ENCODE peak calls at places on chromosomes 12 and 14, in eight cellular contexts. S, R, B, D, I, N, X and A are unnamed samples.
A peak's percentile ranks its signal among the peaks of the same experiment; 100 is the strongest.

GRCh38 chr14:61298834-61299233 is 17.7 kb upstream of the TMEM30B start:
- DNase-seq in S (no peak), R (no peak), B (no peak), D (no peak), I (no peak), N (no peak), X (no peak), A (no peak)

GRCh38 chr12:7345232-7345631 is 41.4 kb downstream of the ACSM4 start:
- DNase-seq in S (no peak), R (no peak), B (no peak), D (no peak), I (no peak), N (no peak), X (no peak), A (no peak)

GRCh38 chr12:468671-469389 is 9.1 kb downstream of the B4GALNT3 start:
- DNase-seq in S (no peak), R (no peak), B (no peak), D (peak; percentile 14), I (no peak), N (no peak), X (no peak), A (no peak)

GRCh38 chr14:94677747-94678146 is 65.6 kb downstream of the SERPINA3 start:
- DNase-seq in S (no peak), R (no peak), B (no peak), D (no peak), I (no peak), N (no peak), X (no peak), A (peak; percentile 72)

GRCh38 chr12:104215638-104216297 is at the start of gene TXNRD1:
- DNase-seq in S (peak; percentile 89), R (peak; percentile 89), B (peak; percentile 50), D (peak; percentile 84), I (peak; percentile 79), N (no peak), X (no peak), A (peak; percentile 94)

GRCh38 chr14:58131386-58131785 is 20.6 kb downstream of the ARMH4 start:
- DNase-seq in S (no peak), R (no peak), B (no peak), D (peak; percentile 28), I (no peak), N (no peak), X (no peak), A (no peak)

GRCh38 chr14:89466939-89467338 is 49.9 kb upstream of the FOXN3 start:
- DNase-seq in S (no peak), R (peak; percentile 59), B (no peak), D (no peak), I (no peak), N (no peak), X (no peak), A (no peak)

GRCh38 chr14:106831322-106831720 is 1304.9 kb downstream of the TMEM121 start:
- DNase-seq in S (peak; percentile 92), R (no peak), B (no peak), D (no peak), I (peak; percentile 3), N (no peak), X (no peak), A (no peak)

GRCh38 chr14:55441286-55441685 is 870 bp upstream of the TBPL2 start:
- DNase-seq in S (no peak), R (no peak), B (no peak), D (no peak), I (no peak), N (no peak), X (no peak), A (no peak)

GRCh38 chr14:24377126-24377525 is 9.1 kb downstream of the NFATC4 start:
- DNase-seq in S (no peak), R (no peak), B (no peak), D (no peak), I (no peak), N (no peak), X (no peak), A (no peak)

GRCh38 chr12:130126023-130126432 is 36.2 kb upstream of the FZD10 start:
- DNase-seq in S (no peak), R (peak; percentile 75), B (no peak), D (no peak), I (no peak), N (no peak), X (no peak), A (no peak)

GRCh38 chr14:45201908-45202307 is 51.1 kb downstream of the MIS18BP1 start:
- DNase-seq in S (no peak), R (no peak), B (peak; percentile 17), D (peak; percentile 34), I (peak; percentile 22), N (no peak), X (no peak), A (no peak)